ENCODE peak calls at places on chromosomes 16 and 17, in six cellular contexts. Z is stimulated activated CD4-positive, alpha-beta T cell treated with anti-CD3 and anti-CD28 coated beads, Interleukin-4, amount 100 ng/mL, for 1 hour; O is HS-5; D is NCI-H774; K is occipital lobe; S is central memory CD8-positive, alpha-beta T cell. U is an unnamed sample.

GRCh38 chr17:29347831-29348281 is 42.3 kb upstream of the TAOK1 start:
- DNase-seq in S (no peak), D (no peak), O (no peak), K (no peak), Z (no peak), U (no peak)

GRCh38 chr17:73292031-73292531 is 19.7 kb downstream of the CDC42EP4 start:
- DNase-seq in K (no peak), Z (no peak), S (no peak), O (peak; percentile 61), D (no peak), U (no peak)

GRCh38 chr17:17285951-17286350 is 4.9 kb upstream of the COPS3 start:
- DNase-seq in K (no peak), S (no peak), Z (no peak), O (no peak), D (no peak), U (no peak)

GRCh38 chr16:29237971-29238370 is 168.5 kb downstream of the NPIPB11 start:
- DNase-seq in S (no peak), O (no peak), D (no peak), K (no peak), Z (no peak), U (no peak)

GRCh38 chr17:81902653-81903414 is 796 bp downstream of the NPB start:
- DNase-seq in O (no peak), S (no peak), K (no peak), D (no peak), Z (no peak), U (no peak)

GRCh38 chr16:22141746-22142145 is 20.6 kb upstream of the SDR42E2 start:
- DNase-seq in D (no peak), S (no peak), Z (no peak), K (no peak), O (no peak), U (no peak)

GRCh38 chr17:50866950-50867855 is 1.0 kb upstream of the TOB1 start:
- DNase-seq in K (peak; percentile 95), O (peak; percentile 93), Z (peak; percentile 77), S (peak; percentile 59), D (peak; percentile 99), U (peak; percentile 49)

GRCh38 chr17:39606434-39607056 is 1.2 kb downstream of the NEUROD2 start:
- DNase-seq in Z (no peak), K (no peak), D (no peak), O (no peak), S (no peak), U (no peak)

GRCh38 chr16:85204242-85205010 is 92.2 kb upstream of the CIBAR2 start:
- DNase-seq in D (no peak), S (no peak), O (no peak), K (no peak), Z (no peak), U (no peak)

GRCh38 chr16:11100239-11100750 is 155.7 kb downstream of the SOCS1 start:
- DNase-seq in S (no peak), O (peak; percentile 88), K (peak; percentile 19), D (no peak), Z (no peak), U (no peak)

GRCh38 chr17:77319211-77320031 is 178.7 kb downstream of the SEC14L1 start:
- DNase-seq in K (peak; percentile 54), D (no peak), Z (peak; percentile 71), S (no peak), O (peak; percentile 75), U (no peak)